ENCODE peak calls at places on chromosomes 6 and 20, in six cellular contexts. E, X, T, D, M and A are unnamed samples.
A peak's percentile ranks its signal among the peaks of the same experiment; 100 is the strongest.

GRCh38 chr20:19642861-19643260 is 115.2 kb upstream of the RIN2 start:
- ATAC-seq in M (no peak), E (peak; percentile 30), D (no peak), T (no peak), X (no peak), A (no peak)

GRCh38 chr6:105545947-105546710 is 143.2 kb upstream of the PREP start:
- ATAC-seq in D (peak; percentile 62), E (peak; percentile 93), T (no peak), M (no peak), X (no peak), A (no peak)

GRCh38 chr20:63015665-63016361 is 9.0 kb upstream of the BHLHE23 start:
- ATAC-seq in X (no peak), D (no peak), T (no peak), E (no peak), M (no peak), A (no peak)

GRCh38 chr6:89475634-89476033 is 42.7 kb downstream of the ANKRD6 start:
- ATAC-seq in X (no peak), M (peak; percentile 74), E (no peak), T (no peak), D (peak; percentile 83), A (no peak)

GRCh38 chr6:76230711-76231110 is 158.2 kb upstream of the IMPG1 start:
- ATAC-seq in M (no peak), E (no peak), X (no peak), T (peak; percentile 87), D (no peak), A (no peak)

GRCh38 chr20:51801220-51801991 is 915 bp downstream of the SALL4 start:
- ATAC-seq in E (peak; percentile 66), M (peak; percentile 17), T (no peak), X (no peak), D (no peak), A (no peak)

GRCh38 chr6:77034161-77034560 is 429.1 kb downstream of the HTR1B start:
- ATAC-seq in X (no peak), T (peak; percentile 70), D (no peak), M (no peak), E (no peak), A (no peak)

GRCh38 chr6:41568585-41569384 is 22.6 kb downstream of the FOXP4 start:
- ATAC-seq in T (no peak), D (no peak), M (peak; percentile 87), X (no peak), E (no peak), A (no peak)